ENCODE peak calls at places on chromosomes 13 and 19, in ten cellular contexts. R is mucosa of gallbladder; W is pancreas; D is central memory CD8-positive, alpha-beta T cell; A is stimulated activated CD4-positive, alpha-beta T cell treated with anti-CD3 and anti-CD28 coated beads, Interleukin-12 subunit alpha, Interleukin-12 subunit beta, amount 100 ng/mL, for 4 hours; Q is SK-N-SH; F is activated CD4-positive, alpha-beta memory T cell treated with anti-CD3 and anti-CD28 coated beads, Interleukin-2, amount 10 ng/mL, durations not matched to agents 7 days and 5 days; O is naive B cell; T is myocyte; H is dermis blood vessel endothelial cell. C is an unnamed sample.

GRCh38 chr19:50387176-50387867 is 3.2 kb downstream of the POLD1 start:
- DNase-seq in Q (no peak), O (no peak), H (peak), W (no peak), R (no peak), D (no peak), A (no peak), T (no peak), F (no peak), C (no peak)

GRCh38 chr13:83221813-83222241 is 660.4 kb downstream of the SLITRK1 start:
- DNase-seq in A (no peak), F (no peak), D (no peak), H (no peak), W (no peak), Q (no peak), T (peak), O (no peak), R (no peak), C (no peak)

GRCh38 chr19:8141726-8142524 is 7.5 kb downstream of the FBN3 start:
- DNase-seq in A (no peak), O (no peak), R (no peak), F (no peak), D (no peak), H (no peak), T (no peak), Q (peak), W (peak), C (no peak)

GRCh38 chr19:48553676-48554384 is 1.9 kb downstream of the SULT2B1 start:
- DNase-seq in W (peak), R (peak), T (no peak), O (no peak), Q (peak), H (peak), A (no peak), F (no peak), D (no peak), C (no peak)

GRCh38 chr19:8308891-8309291 is 733 bp upstream of the CD320 start:
- DNase-seq in H (no peak), Q (no peak), A (no peak), R (no peak), T (no peak), W (no peak), D (peak), O (no peak), F (no peak), C (no peak)

GRCh38 chr13:32669030-32669646 is 82.9 kb downstream of the PDS5B start:
- DNase-seq in W (no peak), H (peak), D (no peak), Q (peak), A (no peak), R (no peak), F (no peak), T (peak), O (peak), C (peak)

GRCh38 chr19:35628565-35629331 is at the start of gene RBM42:
- DNase-seq in O (peak), D (peak), A (peak), H (peak), F (peak), Q (peak), W (peak), T (peak), R (peak), C (peak)

GRCh38 chr13:108313382-108313781 is 43.9 kb downstream of the TNFSF13B start:
- DNase-seq in A (no peak), Q (no peak), H (peak), D (no peak), R (no peak), F (no peak), O (no peak), T (peak), W (no peak), C (no peak)

GRCh38 chr19:956747-957451 is 27.2 kb upstream of the WDR18 start:
- DNase-seq in H (no peak), D (no peak), A (no peak), W (no peak), R (no peak), T (no peak), F (no peak), Q (peak), O (no peak), C (no peak)

GRCh38 chr13:20495087-20496023 is 30.3 kb downstream of the CRYL1 start:
- DNase-seq in W (peak), Q (peak), A (peak), O (peak), H (peak), D (peak), R (peak), T (peak), F (peak), C (peak)